ENCODE peak calls at places on chromosome 20, in seven cellular contexts. B, W, U, X, G, O and S are unnamed samples.

GRCh38 chr20:32449057-32449889 is 91.1 kb downstream of the ASXL1 start:
- DNase-seq in B (no peak), W (no peak), U (no peak), X (no peak), G (no peak), O (no peak), S (no peak)

GRCh38 chr20:62549499-62550086 is 73.8 kb upstream of the GATA5 start:
- DNase-seq in B (no peak), W (peak), U (no peak), X (no peak), G (no peak), O (no peak), S (no peak)

GRCh38 chr20:3080939-3081388 is 3.6 kb downstream of the AVP start:
- DNase-seq in B (no peak), W (peak), U (peak), X (peak), G (no peak), O (no peak), S (peak)

GRCh38 chr20:54214566-54214965 is 6.7 kb downstream of the PFDN4 start:
- DNase-seq in B (no peak), W (no peak), U (no peak), X (no peak), G (no peak), O (no peak), S (no peak)

GRCh38 chr20:19275630-19276071 is 63.2 kb downstream of the SLC24A3 start:
- DNase-seq in B (no peak), W (no peak), U (no peak), X (peak), G (no peak), O (no peak), S (no peak)

GRCh38 chr20:41734506-41734945 is 116.3 kb upstream of the CHD6 start:
- DNase-seq in B (peak), W (peak), U (peak), X (no peak), G (peak), O (peak), S (peak)

GRCh38 chr20:62671765-62672164 is 29.5 kb downstream of the SLCO4A1 start:
- DNase-seq in B (no peak), W (no peak), U (no peak), X (no peak), G (no peak), O (no peak), S (no peak)

GRCh38 chr20:63029358-63030121 is 22.8 kb upstream of the BHLHE23 start:
- DNase-seq in B (no peak), W (peak), U (no peak), X (peak), G (no peak), O (no peak), S (no peak)

GRCh38 chr20:50153153-50153499 is 397 bp downstream of the PEDS1 start:
- DNase-seq in B (no peak), W (no peak), U (no peak), X (no peak), G (no peak), O (no peak), S (no peak)

GRCh38 chr20:24497851-24498250 is 28.4 kb downstream of the SYNDIG1 start:
- DNase-seq in B (no peak), W (no peak), U (no peak), X (no peak), G (no peak), O (no peak), S (no peak)

GRCh38 chr20:754904-755303 is 13.4 kb downstream of the SLC52A3 start:
- DNase-seq in B (no peak), W (no peak), U (no peak), X (no peak), G (no peak), O (no peak), S (no peak)

GRCh38 chr20:19264191-19264590 is 51.7 kb downstream of the SLC24A3 start:
- DNase-seq in B (no peak), W (no peak), U (no peak), X (no peak), G (no peak), O (no peak), S (no peak)

GRCh38 chr20:63290677-63291472 is 2.1 kb upstream of the COL20A1 start:
- DNase-seq in B (no peak), W (peak), U (peak), X (peak), G (peak), O (peak), S (peak)

GRCh38 chr20:32207211-32207625 is 325 bp downstream of the PLAGL2 start:
- DNase-seq in B (no peak), W (no peak), U (no peak), X (no peak), G (no peak), O (no peak), S (no peak)

GRCh38 chr20:17796096-17796563 is 96.4 kb downstream of the BANF2 start:
- DNase-seq in B (no peak), W (no peak), U (peak), X (peak), G (no peak), O (no peak), S (peak)

GRCh38 chr20:38728911-38729642 is 4.8 kb downstream of the SLC32A1 start:
- DNase-seq in B (no peak), W (peak), U (no peak), X (no peak), G (no peak), O (no peak), S (no peak)

GRCh38 chr20:50515471-50516106 is 5.4 kb downstream of the PTPN1 start:
- DNase-seq in B (no peak), W (no peak), U (no peak), X (no peak), G (no peak), O (no peak), S (no peak)

GRCh38 chr20:19757973-19758887 is at the start of gene RIN2:
- DNase-seq in B (peak), W (peak), U (peak), X (peak), G (no peak), O (no peak), S (peak)

GRCh38 chr20:59484228-59484627 is 120.1 kb upstream of the PHACTR3 start:
- DNase-seq in B (no peak), W (no peak), U (no peak), X (no peak), G (no peak), O (no peak), S (no peak)

GRCh38 chr20:53408728-53409157 is 184.9 kb downstream of the ZNF217 start:
- DNase-seq in B (no peak), W (no peak), U (no peak), X (no peak), G (no peak), O (no peak), S (no peak)

GRCh38 chr20:63469019-63469712 is 3.3 kb downstream of the KCNQ2 start:
- DNase-seq in B (no peak), W (no peak), U (no peak), X (no peak), G (no peak), O (no peak), S (no peak)

GRCh38 chr20:24862606-24863005 is 86.5 kb upstream of the CST7 start:
- DNase-seq in B (no peak), W (no peak), U (no peak), X (no peak), G (no peak), O (no peak), S (no peak)

GRCh38 chr20:37229300-37229699 is 32.3 kb downstream of the GHRH start:
- DNase-seq in B (no peak), W (peak), U (no peak), X (no peak), G (no peak), O (no peak), S (no peak)

GRCh38 chr20:48025061-48025515 is 239.8 kb upstream of the SULF2 start:
- DNase-seq in B (no peak), W (peak), U (no peak), X (peak), G (no peak), O (no peak), S (peak)

GRCh38 chr20:103456-103855 is 16.0 kb downstream of the DEFB125 start:
- DNase-seq in B (no peak), W (no peak), U (no peak), X (no peak), G (no peak), O (no peak), S (no peak)

GRCh38 chr20:5887386-5887785 is 62.9 kb downstream of the TRMT6 start:
- DNase-seq in B (no peak), W (no peak), U (no peak), X (no peak), G (no peak), O (no peak), S (no peak)

GRCh38 chr20:3042621-3043020 is 801 bp upstream of the GNRH2 start:
- DNase-seq in B (no peak), W (no peak), U (no peak), X (peak), G (no peak), O (no peak), S (no peak)

GRCh38 chr20:24781061-24781980 is 167.7 kb upstream of the CST7 start:
- DNase-seq in B (no peak), W (peak), U (no peak), X (no peak), G (no peak), O (no peak), S (no peak)

GRCh38 chr20:63625771-63626423 is 1.0 kb downstream of the GMEB2 start:
- DNase-seq in B (no peak), W (no peak), U (no peak), X (peak), G (no peak), O (no peak), S (no peak)

GRCh38 chr20:11716239-11716944 is 201.3 kb upstream of the BTBD3 start:
- DNase-seq in B (no peak), W (peak), U (peak), X (no peak), G (no peak), O (no peak), S (no peak)

GRCh38 chr20:44734938-44735337 is 10.7 kb upstream of the KCNK15 start:
- DNase-seq in B (no peak), W (no peak), U (no peak), X (no peak), G (no peak), O (no peak), S (no peak)

GRCh38 chr20:5670137-5670536 is 80.1 kb upstream of the SHLD1 start:
- DNase-seq in B (no peak), W (no peak), U (no peak), X (no peak), G (no peak), O (no peak), S (no peak)

GRCh38 chr20:5642155-5642981 is 107.8 kb upstream of the SHLD1 start:
- DNase-seq in B (no peak), W (no peak), U (peak), X (no peak), G (no peak), O (no peak), S (peak)

GRCh38 chr20:50242863-50243609 is 52.4 kb downstream of the CEBPB start:
- DNase-seq in B (no peak), W (peak), U (no peak), X (no peak), G (no peak), O (no peak), S (peak)

GRCh38 chr20:3222635-3223600 is 13.6 kb downstream of the ITPA start:
- DNase-seq in B (no peak), W (no peak), U (no peak), X (peak), G (no peak), O (no peak), S (peak)